ENCODE peak calls at places on chromosome 9, in six cellular contexts. One of them, this sample, is unnamed.

GRCh38 chr9:86649913-86650312 is 295.7 kb upstream of the TUT7 start:
- DNase-seq in activated naive CD8-positive, alpha-beta T cell treated with anti-CD3 and anti-CD28 coated beads, Interleukin-2, amount 50 U/mL, for 24 hours: no peak
- DNase-seq in uterus: no peak
- DNase-seq in PC-9: no peak
- DNase-seq in ovary: no peak
- DNase-seq in NCI-H1092 treated with DMSO at 0.1 percent for 48 hours: no peak
- DNase-seq in this sample: no peak

GRCh38 chr9:131801811-131802210 is 61.9 kb upstream of the RAPGEF1 start:
- DNase-seq in activated naive CD8-positive, alpha-beta T cell treated with anti-CD3 and anti-CD28 coated beads, Interleukin-2, amount 50 U/mL, for 24 hours: no peak
- DNase-seq in uterus: no peak
- DNase-seq in PC-9: no peak
- DNase-seq in ovary: no peak
- DNase-seq in NCI-H1092 treated with DMSO at 0.1 percent for 48 hours: no peak
- DNase-seq in this sample: no peak

GRCh38 chr9:120324996-120325642 is 254.8 kb downstream of the CDK5RAP2 start:
- DNase-seq in activated naive CD8-positive, alpha-beta T cell treated with anti-CD3 and anti-CD28 coated beads, Interleukin-2, amount 50 U/mL, for 24 hours: no peak
- DNase-seq in uterus: no peak
- DNase-seq in PC-9: no peak
- DNase-seq in ovary: no peak
- DNase-seq in NCI-H1092 treated with DMSO at 0.1 percent for 48 hours: peak; percentile 66
- DNase-seq in this sample: no peak

GRCh38 chr9:18379073-18379811 is 94.7 kb upstream of the ADAMTSL1 start:
- DNase-seq in activated naive CD8-positive, alpha-beta T cell treated with anti-CD3 and anti-CD28 coated beads, Interleukin-2, amount 50 U/mL, for 24 hours: no peak
- DNase-seq in uterus: no peak
- DNase-seq in PC-9: peak; percentile 59
- DNase-seq in ovary: no peak
- DNase-seq in NCI-H1092 treated with DMSO at 0.1 percent for 48 hours: no peak
- DNase-seq in this sample: no peak

GRCh38 chr9:33162721-33163311 is 4.3 kb downstream of the B4GALT1 start:
- DNase-seq in activated naive CD8-positive, alpha-beta T cell treated with anti-CD3 and anti-CD28 coated beads, Interleukin-2, amount 50 U/mL, for 24 hours: no peak
- DNase-seq in uterus: peak; percentile 81
- DNase-seq in PC-9: peak; percentile 83
- DNase-seq in ovary: no peak
- DNase-seq in NCI-H1092 treated with DMSO at 0.1 percent for 48 hours: no peak
- DNase-seq in this sample: no peak

GRCh38 chr9:107172979-107173347 is 110.1 kb upstream of the RAD23B start:
- DNase-seq in activated naive CD8-positive, alpha-beta T cell treated with anti-CD3 and anti-CD28 coated beads, Interleukin-2, amount 50 U/mL, for 24 hours: no peak
- DNase-seq in uterus: no peak
- DNase-seq in PC-9: no peak
- DNase-seq in ovary: no peak
- DNase-seq in NCI-H1092 treated with DMSO at 0.1 percent for 48 hours: no peak
- DNase-seq in this sample: no peak

GRCh38 chr9:70964861-70965260 is 156.6 kb downstream of the TRPM3 start:
- DNase-seq in activated naive CD8-positive, alpha-beta T cell treated with anti-CD3 and anti-CD28 coated beads, Interleukin-2, amount 50 U/mL, for 24 hours: no peak
- DNase-seq in uterus: no peak
- DNase-seq in PC-9: no peak
- DNase-seq in ovary: no peak
- DNase-seq in NCI-H1092 treated with DMSO at 0.1 percent for 48 hours: no peak
- DNase-seq in this sample: no peak

GRCh38 chr9:129487658-129488483 is 133.0 kb downstream of the C9orf50 start:
- DNase-seq in activated naive CD8-positive, alpha-beta T cell treated with anti-CD3 and anti-CD28 coated beads, Interleukin-2, amount 50 U/mL, for 24 hours: peak; percentile 71
- DNase-seq in uterus: peak; percentile 80
- DNase-seq in PC-9: no peak
- DNase-seq in ovary: peak; percentile 80
- DNase-seq in NCI-H1092 treated with DMSO at 0.1 percent for 48 hours: peak; percentile 20
- DNase-seq in this sample: peak; percentile 79

GRCh38 chr9:72542917-72543316 is 21.5 kb downstream of the TMC1 start:
- DNase-seq in activated naive CD8-positive, alpha-beta T cell treated with anti-CD3 and anti-CD28 coated beads, Interleukin-2, amount 50 U/mL, for 24 hours: no peak
- DNase-seq in uterus: no peak
- DNase-seq in PC-9: peak; percentile 65
- DNase-seq in ovary: no peak
- DNase-seq in NCI-H1092 treated with DMSO at 0.1 percent for 48 hours: no peak
- DNase-seq in this sample: no peak

GRCh38 chr9:34540826-34541225 is 18.0 kb upstream of the ENHO start:
- DNase-seq in activated naive CD8-positive, alpha-beta T cell treated with anti-CD3 and anti-CD28 coated beads, Interleukin-2, amount 50 U/mL, for 24 hours: no peak
- DNase-seq in uterus: no peak
- DNase-seq in PC-9: no peak
- DNase-seq in ovary: no peak
- DNase-seq in NCI-H1092 treated with DMSO at 0.1 percent for 48 hours: no peak
- DNase-seq in this sample: no peak

GRCh38 chr9:89408628-89409101 is 89.2 kb downstream of the SEMA4D start:
- DNase-seq in activated naive CD8-positive, alpha-beta T cell treated with anti-CD3 and anti-CD28 coated beads, Interleukin-2, amount 50 U/mL, for 24 hours: peak; percentile 61
- DNase-seq in uterus: no peak
- DNase-seq in PC-9: no peak
- DNase-seq in ovary: no peak
- DNase-seq in NCI-H1092 treated with DMSO at 0.1 percent for 48 hours: no peak
- DNase-seq in this sample: no peak

GRCh38 chr9:108477538-108478006 is 378.2 kb downstream of the ACTL7B start:
- DNase-seq in activated naive CD8-positive, alpha-beta T cell treated with anti-CD3 and anti-CD28 coated beads, Interleukin-2, amount 50 U/mL, for 24 hours: no peak
- DNase-seq in uterus: no peak
- DNase-seq in PC-9: peak; percentile 94
- DNase-seq in ovary: no peak
- DNase-seq in NCI-H1092 treated with DMSO at 0.1 percent for 48 hours: peak; percentile 4
- DNase-seq in this sample: no peak

GRCh38 chr9:119221281-119221680 is 148.0 kb downstream of the BRINP1 start:
- DNase-seq in activated naive CD8-positive, alpha-beta T cell treated with anti-CD3 and anti-CD28 coated beads, Interleukin-2, amount 50 U/mL, for 24 hours: no peak
- DNase-seq in uterus: no peak
- DNase-seq in PC-9: no peak
- DNase-seq in ovary: no peak
- DNase-seq in NCI-H1092 treated with DMSO at 0.1 percent for 48 hours: no peak
- DNase-seq in this sample: no peak

GRCh38 chr9:99562263-99562565 is 259.5 kb upstream of the NR4A3 start:
- DNase-seq in activated naive CD8-positive, alpha-beta T cell treated with anti-CD3 and anti-CD28 coated beads, Interleukin-2, amount 50 U/mL, for 24 hours: no peak
- DNase-seq in uterus: no peak
- DNase-seq in PC-9: no peak
- DNase-seq in ovary: no peak
- DNase-seq in NCI-H1092 treated with DMSO at 0.1 percent for 48 hours: no peak
- DNase-seq in this sample: no peak